ENCODE peak calls at places on chromosomes 6 and 20, in six cellular contexts. Q is HepG2, B is K562, X is H1, F is HCT116, K is GM12878. N is an unnamed sample.

GRCh38 chr6:44037847-44038542 is 89.3 kb downstream of the MRPL14 start:
- DNase-seq in Q (no peak), F (no peak), B (no peak), K (no peak), X (no peak), N (no peak)

GRCh38 chr6:11650297-11650696 is 112.7 kb downstream of the TMEM170B start:
- DNase-seq in F (no peak), B (no peak), K (no peak), X (peak; percentile 90), Q (no peak), N (peak; percentile 85)

GRCh38 chr6:36598326-36598725 is 4.2 kb downstream of the SRSF3 start:
- DNase-seq in Q (no peak), F (no peak), K (no peak), B (no peak), X (no peak), N (no peak)

GRCh38 chr6:45813943-45814342 is 201.7 kb downstream of the CLIC5 start:
- DNase-seq in Q (no peak), F (no peak), X (no peak), B (no peak), K (no peak), N (no peak)

GRCh38 chr6:25056130-25056529 is 120.4 kb upstream of the RIPOR2 start:
- DNase-seq in F (no peak), Q (no peak), X (no peak), K (no peak), B (no peak), N (no peak)

GRCh38 chr6:41489284-41489851 is 56.8 kb upstream of the FOXP4 start:
- DNase-seq in K (no peak), F (no peak), B (no peak), X (no peak), Q (no peak), N (no peak)

GRCh38 chr6:138404666-138405337 is 779 bp downstream of the HEBP2 start:
- DNase-seq in Q (no peak), X (no peak), K (no peak), B (peak; percentile 54), F (no peak), N (no peak)

GRCh38 chr20:46040902-46041535 is 12.0 kb downstream of the SLC12A5 start:
- DNase-seq in F (no peak), B (peak; percentile 79), X (no peak), K (no peak), Q (peak; percentile 47), N (peak; percentile 52)

GRCh38 chr6:110317189-110317588 is 41.0 kb downstream of the METTL24 start:
- DNase-seq in K (no peak), X (no peak), F (no peak), Q (no peak), B (no peak), N (no peak)

GRCh38 chr20:57999465-58000111 is 228.9 kb downstream of the ANKRD60 start:
- DNase-seq in K (no peak), B (no peak), X (no peak), F (no peak), Q (no peak), N (no peak)

GRCh38 chr6:79233611-79234149 is 802 bp downstream of the HMGN3 start:
- DNase-seq in K (peak; percentile 51), Q (peak; percentile 84), B (peak; percentile 69), X (peak; percentile 72), F (peak; percentile 77), N (peak; percentile 48)

GRCh38 chr20:15654208-15654649 is 919.0 kb downstream of the KIF16B start:
- DNase-seq in Q (peak; percentile 68), X (peak; percentile 44), B (peak; percentile 20), K (peak; percentile 43), F (peak; percentile 6), N (peak; percentile 58)

GRCh38 chr6:82461536-82461935 is 97.9 kb downstream of the TPBG start:
- DNase-seq in F (no peak), X (no peak), K (no peak), B (no peak), Q (no peak), N (no peak)

GRCh38 chr20:3218307-3218988 is 9.2 kb downstream of the ITPA start:
- DNase-seq in F (no peak), X (no peak), K (no peak), B (peak; percentile 74), Q (peak; percentile 75), N (no peak)

GRCh38 chr6:87808005-87808757 is 106.1 kb upstream of the AKIRIN2 start:
- DNase-seq in B (no peak), Q (no peak), K (no peak), X (no peak), F (no peak), N (no peak)

GRCh38 chr6:37308084-37308817 is 45.5 kb upstream of the RNF8 start:
- DNase-seq in K (no peak), X (no peak), B (no peak), F (no peak), Q (no peak), N (no peak)

GRCh38 chr6:21594427-21595264 is 1.1 kb downstream of the SOX4 start:
- DNase-seq in B (no peak), X (no peak), Q (peak; percentile 29), K (no peak), F (no peak), N (no peak)

GRCh38 chr6:12356431-12356830 is 66.3 kb downstream of the EDN1 start:
- DNase-seq in K (no peak), B (no peak), F (no peak), X (no peak), Q (no peak), N (no peak)

GRCh38 chr6:141483561-141484061 is 649.1 kb upstream of the GJE1 start:
- DNase-seq in F (no peak), X (no peak), K (peak; percentile 85), Q (no peak), B (no peak), N (no peak)

GRCh38 chr6:101178748-101179147 is 214.8 kb upstream of the GRIK2 start:
- DNase-seq in B (no peak), K (no peak), F (no peak), X (no peak), Q (no peak), N (no peak)

GRCh38 chr6:41182069-41183034 is 18.6 kb downstream of the TREML2 start:
- DNase-seq in F (peak; percentile 59), Q (peak; percentile 59), B (peak; percentile 72), X (no peak), K (no peak), N (peak; percentile 40)

GRCh38 chr6:37628611-37629320 is 68.9 kb downstream of the MDGA1 start:
- DNase-seq in Q (no peak), X (no peak), K (no peak), F (no peak), B (no peak), N (no peak)

DNA sequence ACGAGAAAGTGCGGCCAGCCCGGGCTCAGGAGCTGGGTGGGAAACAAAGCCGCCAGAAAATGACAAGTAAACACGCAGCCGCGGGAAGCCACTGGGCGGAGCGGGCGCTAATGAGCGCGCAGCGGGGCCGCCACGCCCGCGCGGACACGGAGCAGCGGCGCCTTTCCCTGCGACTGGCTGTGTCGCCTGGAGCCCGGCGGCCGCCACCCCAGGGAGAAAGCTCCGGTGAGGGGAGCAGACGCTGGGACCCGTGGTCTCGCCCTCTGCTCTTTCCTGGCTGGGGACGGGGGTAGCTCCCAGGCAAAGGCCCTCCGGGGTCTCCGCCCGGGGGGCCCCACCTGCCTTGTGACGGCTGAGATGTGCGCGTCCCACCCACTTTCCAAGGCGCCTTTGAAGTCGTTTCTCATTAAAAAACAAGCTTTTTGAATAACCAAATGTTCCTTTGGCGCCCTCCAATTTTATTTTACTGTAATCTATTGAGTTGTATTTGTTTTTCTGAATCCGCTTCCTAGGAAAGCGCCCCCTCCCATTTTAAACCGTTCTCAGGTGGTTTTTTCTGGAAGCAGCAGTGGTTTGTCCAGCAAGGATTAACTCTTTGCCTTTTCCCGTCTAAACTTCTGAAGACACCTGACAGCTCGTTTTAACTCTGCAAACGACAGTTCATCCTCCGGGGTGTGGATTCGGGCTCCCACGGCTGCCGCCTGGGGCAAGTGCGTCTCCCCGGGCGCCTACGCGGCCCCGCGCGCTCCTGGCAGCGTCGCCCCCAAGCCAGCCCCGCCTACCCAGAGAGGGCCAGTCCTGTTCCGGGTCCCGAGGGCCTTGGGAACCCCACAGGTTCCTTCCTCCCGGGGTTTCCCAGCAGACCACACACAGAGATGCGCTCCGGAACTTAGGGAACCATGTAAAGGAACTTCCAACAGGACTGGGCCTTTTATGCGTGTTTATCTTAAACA is 54.6 kb downstream of the PRR18 start:
- DNase-seq in Q (no peak), X (no peak), K (no peak), F (no peak), B (no peak), N (no peak)
- TF ChIP-seq ZNF274 in Q (no peak), X (no peak), K (no peak), F (no peak), B (no peak), N (no peak)

GRCh38 chr6:136289327-136289578 is 393 bp downstream of the BCLAF1 start:
- DNase-seq in X (peak; percentile 74), K (peak; percentile 68), Q (peak; percentile 90), F (peak; percentile 76), B (peak; percentile 87), N (no peak)
- H3K4me1 ChIP-seq in X (peaks cover 3% of the 10 kb centered on the region), K (peaks cover 10% of the 10 kb centered on the region), Q (peaks cover 46% of the 10 kb centered on the region), F (peaks cover 26% of the 10 kb centered on the region), B (peaks cover 18% of the 10 kb centered on the region), N (peaks cover 3% of the 10 kb centered on the region)

DNA sequence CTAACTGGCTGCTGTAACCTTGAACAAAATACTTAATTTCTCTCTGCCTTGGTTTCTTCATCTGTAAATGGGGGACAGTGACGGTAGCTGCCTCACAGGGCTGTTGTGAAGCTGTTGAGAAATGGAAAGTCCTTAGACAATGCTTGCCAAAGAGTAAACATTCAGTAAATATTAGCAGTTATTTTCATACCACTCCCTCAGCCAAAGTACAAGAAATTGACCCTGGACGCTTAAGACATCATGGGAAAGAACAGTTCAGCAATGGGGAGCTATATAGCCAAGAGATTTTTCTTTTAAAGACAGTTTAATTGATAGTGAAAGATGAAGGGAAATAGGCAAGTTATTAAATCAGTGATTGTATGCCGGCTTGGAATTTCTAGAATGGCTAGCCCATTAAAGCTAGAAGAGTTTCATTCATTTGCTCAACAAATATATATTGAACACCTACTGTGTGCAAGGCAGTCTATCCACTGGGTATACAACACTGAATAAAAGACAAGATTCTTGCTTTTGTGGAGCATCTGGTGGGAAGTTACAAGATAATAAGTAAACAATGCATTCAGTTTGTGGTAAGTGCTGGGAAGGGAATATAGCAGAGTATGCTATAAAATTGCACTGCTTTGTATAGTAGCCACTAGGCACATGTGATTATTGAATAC is 2.0 kb downstream of the CTNNBL1 start:
- DNase-seq in B (no peak), K (no peak), X (no peak), Q (no peak), F (no peak), N (no peak)
- H3K4me3 ChIP-seq in B (no peak overlapping the region), K (peak overlapping the region; percentile 51), X (no peak overlapping the region), Q (peak overlapping the region; percentile 96), F (no peak overlapping the region), N (no peak overlapping the region)

DNA sequence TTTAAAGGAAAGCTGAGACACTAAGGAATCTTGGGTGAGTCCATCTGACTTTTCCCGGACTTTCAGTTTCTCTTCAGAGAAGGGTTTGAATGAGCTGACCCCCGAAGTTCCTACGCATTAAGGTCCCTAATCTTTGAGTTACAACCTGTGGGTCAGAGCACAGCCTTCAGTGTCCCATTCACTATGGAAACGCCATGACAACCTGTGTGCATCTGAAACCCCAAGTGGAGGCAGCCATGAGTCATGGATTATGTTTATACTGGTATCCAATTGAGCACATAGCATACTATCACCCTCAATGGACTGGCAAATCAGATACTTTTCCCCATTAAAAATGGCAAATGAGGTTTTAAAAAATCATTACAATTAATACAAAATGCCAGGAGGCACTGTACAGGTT is 11.4 kb downstream of the MYLK4 start:
- DNase-seq in F (no peak), B (peak; percentile 35), K (no peak), Q (peak; percentile 20), X (no peak), N (peak; percentile 28)
- TF ChIP-seq ZNF274 in F (no peak), B (no peak), K (no peak), Q (no peak), X (no peak), N (no peak)

N was measured in NT2/D1.